ENCODE peak calls at places on chromosomes 3 and 15, in five cellular contexts. N is thyroid gland, P is IMR-90, K is choroid plexus epithelial cell, T is tibial artery. C is an unnamed sample.

GRCh38 chr3:24156466-24156865 is 211.4 kb downstream of the NR1D2 start:
- DNase-seq in N (no peak), P (peak; percentile 41), K (peak; percentile 63), T (no peak), C (peak; percentile 24)

GRCh38 chr15:38263996-38264395 is 11.4 kb downstream of the SPRED1 start:
- DNase-seq in N (no peak), P (peak; percentile 80), K (peak; percentile 61), T (no peak), C (no peak)

GRCh38 chr3:61247191-61247590 is 4.1 kb downstream of the FHIT start:
- DNase-seq in N (no peak), P (no peak), K (no peak), T (no peak), C (no peak)

GRCh38 chr3:98778852-98779379 is 15.8 kb downstream of the ST3GAL6 start:
- DNase-seq in N (no peak), P (peak; percentile 95), K (peak; percentile 99), T (no peak), C (peak; percentile 99)

GRCh38 chr3:104198136-104198535 is 1168.6 kb upstream of the ALCAM start:
- DNase-seq in N (no peak), P (no peak), K (peak; percentile 45), T (no peak), C (no peak)

GRCh38 chr3:31567036-31567435 is 34.3 kb downstream of the STT3B start:
- DNase-seq in N (no peak), P (no peak), K (no peak), T (no peak), C (no peak)

GRCh38 chr3:73558399-73559075 is 66.2 kb downstream of the PDZRN3 start:
- DNase-seq in N (no peak), P (peak; percentile 72), K (peak; percentile 61), T (no peak), C (peak; percentile 77)

GRCh38 chr3:110773413-110773954 is 298.1 kb upstream of the NECTIN3 start:
- DNase-seq in N (no peak), P (peak; percentile 98), K (peak; percentile 94), T (no peak), C (peak; percentile 59)

GRCh38 chr3:20316238-20316637 is 130.2 kb upstream of the SGO1 start:
- DNase-seq in N (no peak), P (no peak), K (no peak), T (peak; percentile 76), C (no peak)

GRCh38 chr15:80494311-80494710 is 90.1 kb downstream of the ARNT2 start:
- DNase-seq in N (no peak), P (peak; percentile 74), K (peak; percentile 85), T (no peak), C (peak; percentile 53)

GRCh38 chr3:195238626-195239118 is 32.3 kb downstream of the XXYLT1 start:
- DNase-seq in N (no peak), P (peak; percentile 50), K (peak; percentile 56), T (peak; percentile 40), C (peak; percentile 67)

GRCh38 chr15:100201376-100202280 is 140.1 kb downstream of the ADAMTS17 start:
- DNase-seq in N (no peak), P (no peak), K (no peak), T (no peak), C (no peak)

GRCh38 chr3:180295811-180296210 is 259.1 kb upstream of the PEX5L start:
- DNase-seq in N (no peak), P (peak; percentile 10), K (no peak), T (no peak), C (no peak)

GRCh38 chr3:127680790-127681189 is 8.0 kb downstream of the ABTB1 start:
- DNase-seq in N (no peak), P (no peak), K (no peak), T (peak; percentile 58), C (no peak)

GRCh38 chr3:124599779-124600693 is 130.2 kb upstream of the UMPS start:
- DNase-seq in N (no peak), P (peak; percentile 4), K (no peak), T (no peak), C (no peak)

GRCh38 chr3:71258116-71258515 is 325.4 kb downstream of the FOXP1 start:
- DNase-seq in N (no peak), P (peak; percentile 78), K (peak; percentile 80), T (no peak), C (peak; percentile 79)

GRCh38 chr15:64090527-64090926 is 3.1 kb downstream of the CIAO2A start:
- DNase-seq in N (no peak), P (no peak), K (no peak), T (no peak), C (no peak)

DNA sequence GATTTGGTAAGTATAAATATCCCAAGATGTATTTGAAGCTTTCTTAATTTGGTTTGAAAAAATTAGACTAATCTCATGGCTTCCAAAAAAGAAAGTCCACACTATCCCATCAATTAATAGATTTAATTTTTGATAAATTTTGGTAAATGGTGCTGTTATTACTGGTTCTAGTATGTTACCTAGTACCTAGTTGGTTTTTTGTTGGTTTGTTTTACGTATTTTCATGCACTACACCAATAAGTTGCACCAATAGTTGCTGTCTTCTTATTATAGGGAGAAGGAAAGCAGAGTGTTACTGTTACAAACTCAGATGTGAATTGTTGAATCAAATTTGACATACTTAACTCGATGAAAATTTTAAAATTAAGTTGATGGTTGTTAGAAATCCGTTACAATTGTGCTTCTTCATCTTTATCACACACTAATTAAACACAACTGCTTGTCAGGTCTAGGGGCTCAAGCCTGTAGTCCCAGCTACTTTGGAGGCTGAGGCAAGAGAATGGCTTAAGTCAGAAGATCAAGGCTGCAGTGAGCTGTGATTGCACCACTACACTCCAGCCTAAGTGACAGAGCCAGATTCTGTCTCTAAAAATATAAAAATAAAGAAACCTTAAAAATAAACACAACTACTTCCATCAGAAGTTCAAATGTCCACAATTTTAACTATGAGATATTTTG is 23.1 kb upstream of the MBNL1 start:
- DNase-seq in N (no peak), P (no peak), K (no peak), T (no peak), C (no peak)
- H3K4me3 ChIP-seq in N (no peak overlapping the region), P (no peak overlapping the region), K (no peak overlapping the region), T (no peak overlapping the region), C (no peak overlapping the region)

GRCh38 chr15:31453558-31454318 is 127.1 kb downstream of the KLF13 start:
- DNase-seq in N (no peak), P (no peak), K (no peak), T (no peak), C (no peak)

GRCh38 chr15:31457631-31458526 is 131.2 kb downstream of the KLF13 start:
- DNase-seq in N (no peak), P (peak; percentile 44), K (peak; percentile 80), T (peak; percentile 84), C (peak; percentile 76)

GRCh38 chr15:31456329-31457060 is 129.9 kb downstream of the KLF13 start:
- DNase-seq in N (no peak), P (no peak), K (no peak), T (no peak), C (no peak)

GRCh38 chr15:31457161-31457560 is 130.5 kb downstream of the KLF13 start:
- DNase-seq in N (no peak), P (no peak), K (peak; percentile 11), T (no peak), C (no peak)

GRCh38 chr15:31455499-31455898 is 128.9 kb downstream of the KLF13 start:
- DNase-seq in N (no peak), P (no peak), K (no peak), T (no peak), C (no peak)
- TF ChIP-seq CTCF in N (no peak), P (no peak), K (peak; percentile 35), T (no peak), C (peak; percentile 21)

GRCh38 chr3:112115161-112115739 is 17.8 kb downstream of the GCSAM start:
- DNase-seq in N (no peak), P (no peak), K (no peak), T (no peak), C (no peak)
- H3K4me3 ChIP-seq in N (no peak overlapping the region), P (no peak overlapping the region), K (no peak overlapping the region), T (no peak overlapping the region), C (no peak overlapping the region)

GRCh38 chr3:54853573-54854404 is 74.1 kb downstream of the LRTM1 start:
- DNase-seq in N (peak; percentile 91), P (peak; percentile 74), K (peak; percentile 80), T (peak; percentile 78), C (peak; percentile 63)
- TF ChIP-seq CTCF in N (peak; percentile 71), P (peak; percentile 83), K (peak; percentile 88), T (peak; percentile 69), C (peak; percentile 78)

C was measured in fibroblast of pulmonary artery.